ENCODE peak calls at places on chromosomes 12 and 14, in seven cellular contexts. B is esophagus muscularis mucosa; M is activated naive CD8-positive, alpha-beta T cell treated with anti-CD3 and anti-CD28 coated beads for 36 hours; J is IMR-90; I is amniotic stem cell; O is CD4-positive, alpha-beta T cell; C is NCI-H146. Q is an unnamed sample.

GRCh38 chr14:65072256-65072655 is 30.1 kb downstream of the MAX start:
- DNase-seq in J (no peak), M (no peak), I (no peak), B (no peak), O (no peak), C (no peak), Q (no peak)

GRCh38 chr14:55881577-55882241 is 236.5 kb upstream of the PELI2 start:
- DNase-seq in M (no peak), C (no peak), B (peak; percentile 77), J (peak; percentile 16), I (no peak), O (no peak), Q (no peak)

GRCh38 chr14:29654910-29655590 is 272.6 kb downstream of the PRKD1 start:
- DNase-seq in M (no peak), I (no peak), B (no peak), C (no peak), J (peak; percentile 31), O (no peak), Q (peak; percentile 14)

GRCh38 chr12:122072031-122072970 is 6.3 kb upstream of the MLXIP start:
- DNase-seq in J (peak; percentile 95), M (no peak), B (no peak), I (peak; percentile 82), O (no peak), C (peak; percentile 83), Q (no peak)

GRCh38 chr14:94676495-94677238 is 64.5 kb downstream of the SERPINA3 start:
- DNase-seq in I (no peak), B (no peak), O (no peak), M (no peak), J (no peak), C (no peak), Q (no peak)

GRCh38 chr14:55752580-55753365 is 172.8 kb downstream of the KTN1 start:
- DNase-seq in M (no peak), B (no peak), I (no peak), C (peak; percentile 42), O (no peak), J (peak; percentile 65), Q (no peak)

GRCh38 chr14:28875937-28876910 is 109.6 kb downstream of the FOXG1 start:
- DNase-seq in O (no peak), M (no peak), J (no peak), I (no peak), C (peak; percentile 97), B (no peak), Q (peak; percentile 26)

GRCh38 chr12:81128930-81129554 is 51.2 kb downstream of the ACSS3 start:
- DNase-seq in O (no peak), B (no peak), J (peak; percentile 43), C (peak; percentile 72), M (no peak), I (peak; percentile 16), Q (peak; percentile 61)

GRCh38 chr12:62844915-62845314 is 90.0 kb downstream of the PPM1H start:
- DNase-seq in M (no peak), I (no peak), B (no peak), J (no peak), O (no peak), C (no peak), Q (no peak)

GRCh38 chr12:99498756-99499155 is 148.8 kb upstream of the GARIN6 start:
- DNase-seq in M (no peak), O (no peak), C (no peak), J (peak; percentile 42), B (no peak), I (peak; percentile 65), Q (no peak)

GRCh38 chr14:104968541-104969401 is 9.4 kb downstream of the AHNAK2 start:
- DNase-seq in B (no peak), O (no peak), J (no peak), I (no peak), M (no peak), C (no peak), Q (no peak)

Q was measured in hippocampal formation.